ENCODE peak calls at places on chromosomes 3 and 15, in ten cellular contexts. One of them, this sample, is unnamed.

GRCh38 chr3:176431986-176432385 is 765.3 kb downstream of the TBL1XR1 start:
- DNase-seq in activated CD8-positive, alpha-beta memory T cell treated with anti-CD3 and anti-CD28 coated beads for 1 hour: no peak
- DNase-seq in dorsolateral prefrontal cortex: no peak
- DNase-seq in small intestine: no peak
- DNase-seq in activated gamma-delta T cell treated with Interleukin-2 at 50 U/mL for 16 hours: no peak
- DNase-seq in CD8-positive, alpha-beta memory T cell: no peak
- DNase-seq in stimulated activated naive CD8-positive, alpha-beta T cell treated with anti-CD3 and anti-CD28 coated beads, Interleukin-15, amount 100 ng/mL, for 72 hours: no peak
- DNase-seq in NCI-H460: no peak
- DNase-seq in AG20443: no peak
- DNase-seq in Peyer's patch: no peak
- DNase-seq in this sample: no peak

GRCh38 chr3:127442551-127442950 is 148.0 kb downstream of the TPRA1 start:
- DNase-seq in small intestine: no peak
- DNase-seq in dorsolateral prefrontal cortex: peak
- DNase-seq in activated CD8-positive, alpha-beta memory T cell treated with anti-CD3 and anti-CD28 coated beads for 1 hour: no peak
- DNase-seq in activated gamma-delta T cell treated with Interleukin-2 at 50 U/mL for 16 hours: no peak
- DNase-seq in Peyer's patch: no peak
- DNase-seq in CD8-positive, alpha-beta memory T cell: no peak
- DNase-seq in NCI-H460: no peak
- DNase-seq in AG20443: no peak
- DNase-seq in stimulated activated naive CD8-positive, alpha-beta T cell treated with anti-CD3 and anti-CD28 coated beads, Interleukin-15, amount 100 ng/mL, for 72 hours: no peak
- DNase-seq in this sample: no peak

GRCh38 chr3:151795276-151795675 is 18.6 kb upstream of the AADAC start:
- DNase-seq in stimulated activated naive CD8-positive, alpha-beta T cell treated with anti-CD3 and anti-CD28 coated beads, Interleukin-15, amount 100 ng/mL, for 72 hours: no peak
- DNase-seq in dorsolateral prefrontal cortex: no peak
- DNase-seq in AG20443: peak
- DNase-seq in NCI-H460: peak
- DNase-seq in small intestine: no peak
- DNase-seq in activated CD8-positive, alpha-beta memory T cell treated with anti-CD3 and anti-CD28 coated beads for 1 hour: no peak
- DNase-seq in Peyer's patch: no peak
- DNase-seq in CD8-positive, alpha-beta memory T cell: no peak
- DNase-seq in activated gamma-delta T cell treated with Interleukin-2 at 50 U/mL for 16 hours: no peak
- DNase-seq in this sample: no peak

GRCh38 chr3:192747746-192748145 is 20.4 kb upstream of the FGF12 start:
- DNase-seq in AG20443: no peak
- DNase-seq in dorsolateral prefrontal cortex: no peak
- DNase-seq in small intestine: no peak
- DNase-seq in Peyer's patch: no peak
- DNase-seq in stimulated activated naive CD8-positive, alpha-beta T cell treated with anti-CD3 and anti-CD28 coated beads, Interleukin-15, amount 100 ng/mL, for 72 hours: no peak
- DNase-seq in CD8-positive, alpha-beta memory T cell: no peak
- DNase-seq in activated CD8-positive, alpha-beta memory T cell treated with anti-CD3 and anti-CD28 coated beads for 1 hour: no peak
- DNase-seq in NCI-H460: no peak
- DNase-seq in activated gamma-delta T cell treated with Interleukin-2 at 50 U/mL for 16 hours: no peak
- DNase-seq in this sample: no peak

GRCh38 chr3:99502871-99503270 is 135.5 kb upstream of the COL8A1 start:
- DNase-seq in NCI-H460: no peak
- DNase-seq in AG20443: no peak
- DNase-seq in dorsolateral prefrontal cortex: no peak
- DNase-seq in stimulated activated naive CD8-positive, alpha-beta T cell treated with anti-CD3 and anti-CD28 coated beads, Interleukin-15, amount 100 ng/mL, for 72 hours: no peak
- DNase-seq in activated gamma-delta T cell treated with Interleukin-2 at 50 U/mL for 16 hours: no peak
- DNase-seq in small intestine: no peak
- DNase-seq in CD8-positive, alpha-beta memory T cell: no peak
- DNase-seq in activated CD8-positive, alpha-beta memory T cell treated with anti-CD3 and anti-CD28 coated beads for 1 hour: no peak
- DNase-seq in Peyer's patch: no peak
- DNase-seq in this sample: no peak

GRCh38 chr3:60755094-60755493 is 496.2 kb downstream of the FHIT start:
- DNase-seq in NCI-H460: no peak
- DNase-seq in activated gamma-delta T cell treated with Interleukin-2 at 50 U/mL for 16 hours: no peak
- DNase-seq in small intestine: no peak
- DNase-seq in CD8-positive, alpha-beta memory T cell: no peak
- DNase-seq in dorsolateral prefrontal cortex: no peak
- DNase-seq in stimulated activated naive CD8-positive, alpha-beta T cell treated with anti-CD3 and anti-CD28 coated beads, Interleukin-15, amount 100 ng/mL, for 72 hours: no peak
- DNase-seq in activated CD8-positive, alpha-beta memory T cell treated with anti-CD3 and anti-CD28 coated beads for 1 hour: no peak
- DNase-seq in AG20443: no peak
- DNase-seq in Peyer's patch: no peak
- DNase-seq in this sample: no peak

GRCh38 chr3:150763841-150764483 is 993 bp upstream of the SIAH2 start:
- DNase-seq in dorsolateral prefrontal cortex: peak
- DNase-seq in small intestine: peak
- DNase-seq in activated CD8-positive, alpha-beta memory T cell treated with anti-CD3 and anti-CD28 coated beads for 1 hour: peak
- DNase-seq in CD8-positive, alpha-beta memory T cell: no peak
- DNase-seq in stimulated activated naive CD8-positive, alpha-beta T cell treated with anti-CD3 and anti-CD28 coated beads, Interleukin-15, amount 100 ng/mL, for 72 hours: no peak
- DNase-seq in AG20443: peak
- DNase-seq in NCI-H460: peak
- DNase-seq in activated gamma-delta T cell treated with Interleukin-2 at 50 U/mL for 16 hours: peak
- DNase-seq in Peyer's patch: peak
- DNase-seq in this sample: peak

GRCh38 chr3:67245545-67245944 is 247.4 kb downstream of the KBTBD8 start:
- DNase-seq in NCI-H460: no peak
- DNase-seq in activated CD8-positive, alpha-beta memory T cell treated with anti-CD3 and anti-CD28 coated beads for 1 hour: no peak
- DNase-seq in CD8-positive, alpha-beta memory T cell: no peak
- DNase-seq in small intestine: no peak
- DNase-seq in stimulated activated naive CD8-positive, alpha-beta T cell treated with anti-CD3 and anti-CD28 coated beads, Interleukin-15, amount 100 ng/mL, for 72 hours: no peak
- DNase-seq in activated gamma-delta T cell treated with Interleukin-2 at 50 U/mL for 16 hours: no peak
- DNase-seq in Peyer's patch: no peak
- DNase-seq in dorsolateral prefrontal cortex: no peak
- DNase-seq in AG20443: no peak
- DNase-seq in this sample: no peak

GRCh38 chr15:66923438-66923881 is 141.9 kb upstream of the SMAD3 start:
- DNase-seq in activated CD8-positive, alpha-beta memory T cell treated with anti-CD3 and anti-CD28 coated beads for 1 hour: no peak
- DNase-seq in dorsolateral prefrontal cortex: no peak
- DNase-seq in Peyer's patch: no peak
- DNase-seq in CD8-positive, alpha-beta memory T cell: no peak
- DNase-seq in NCI-H460: no peak
- DNase-seq in small intestine: peak
- DNase-seq in activated gamma-delta T cell treated with Interleukin-2 at 50 U/mL for 16 hours: peak
- DNase-seq in stimulated activated naive CD8-positive, alpha-beta T cell treated with anti-CD3 and anti-CD28 coated beads, Interleukin-15, amount 100 ng/mL, for 72 hours: peak
- DNase-seq in AG20443: no peak
- DNase-seq in this sample: no peak

GRCh38 chr3:49465269-49466034 is 4.6 kb upstream of the DAG1 start:
- DNase-seq in NCI-H460: no peak
- DNase-seq in dorsolateral prefrontal cortex: no peak
- DNase-seq in AG20443: peak
- DNase-seq in activated CD8-positive, alpha-beta memory T cell treated with anti-CD3 and anti-CD28 coated beads for 1 hour: no peak
- DNase-seq in activated gamma-delta T cell treated with Interleukin-2 at 50 U/mL for 16 hours: no peak
- DNase-seq in stimulated activated naive CD8-positive, alpha-beta T cell treated with anti-CD3 and anti-CD28 coated beads, Interleukin-15, amount 100 ng/mL, for 72 hours: no peak
- DNase-seq in Peyer's patch: no peak
- DNase-seq in CD8-positive, alpha-beta memory T cell: no peak
- DNase-seq in small intestine: peak
- DNase-seq in this sample: no peak

GRCh38 chr15:21262851-21263400 is 177.4 kb downstream of the POTEB3 start:
- DNase-seq in small intestine: no peak
- DNase-seq in NCI-H460: peak
- DNase-seq in AG20443: no peak
- DNase-seq in activated gamma-delta T cell treated with Interleukin-2 at 50 U/mL for 16 hours: no peak
- DNase-seq in Peyer's patch: no peak
- DNase-seq in stimulated activated naive CD8-positive, alpha-beta T cell treated with anti-CD3 and anti-CD28 coated beads, Interleukin-15, amount 100 ng/mL, for 72 hours: no peak
- DNase-seq in dorsolateral prefrontal cortex: no peak
- DNase-seq in activated CD8-positive, alpha-beta memory T cell treated with anti-CD3 and anti-CD28 coated beads for 1 hour: no peak
- DNase-seq in CD8-positive, alpha-beta memory T cell: no peak
- DNase-seq in this sample: no peak

GRCh38 chr3:119245778-119246177 is 5.1 kb upstream of the B4GALT4 start:
- DNase-seq in Peyer's patch: no peak
- DNase-seq in small intestine: no peak
- DNase-seq in AG20443: no peak
- DNase-seq in stimulated activated naive CD8-positive, alpha-beta T cell treated with anti-CD3 and anti-CD28 coated beads, Interleukin-15, amount 100 ng/mL, for 72 hours: no peak
- DNase-seq in activated CD8-positive, alpha-beta memory T cell treated with anti-CD3 and anti-CD28 coated beads for 1 hour: no peak
- DNase-seq in dorsolateral prefrontal cortex: no peak
- DNase-seq in NCI-H460: no peak
- DNase-seq in activated gamma-delta T cell treated with Interleukin-2 at 50 U/mL for 16 hours: no peak
- DNase-seq in CD8-positive, alpha-beta memory T cell: no peak
- DNase-seq in this sample: no peak

GRCh38 chr3:142964150-142964498 is 650 bp upstream of the PAQR9 start:
- DNase-seq in NCI-H460: no peak
- DNase-seq in AG20443: no peak
- DNase-seq in dorsolateral prefrontal cortex: peak
- DNase-seq in stimulated activated naive CD8-positive, alpha-beta T cell treated with anti-CD3 and anti-CD28 coated beads, Interleukin-15, amount 100 ng/mL, for 72 hours: no peak
- DNase-seq in activated gamma-delta T cell treated with Interleukin-2 at 50 U/mL for 16 hours: no peak
- DNase-seq in CD8-positive, alpha-beta memory T cell: no peak
- DNase-seq in activated CD8-positive, alpha-beta memory T cell treated with anti-CD3 and anti-CD28 coated beads for 1 hour: no peak
- DNase-seq in Peyer's patch: no peak
- DNase-seq in small intestine: no peak
- DNase-seq in this sample: no peak

GRCh38 chr15:96331942-96332853 is 1.7 kb downstream of the NR2F2 start:
- DNase-seq in small intestine: peak
- DNase-seq in activated gamma-delta T cell treated with Interleukin-2 at 50 U/mL for 16 hours: no peak
- DNase-seq in activated CD8-positive, alpha-beta memory T cell treated with anti-CD3 and anti-CD28 coated beads for 1 hour: no peak
- DNase-seq in dorsolateral prefrontal cortex: no peak
- DNase-seq in stimulated activated naive CD8-positive, alpha-beta T cell treated with anti-CD3 and anti-CD28 coated beads, Interleukin-15, amount 100 ng/mL, for 72 hours: no peak
- DNase-seq in CD8-positive, alpha-beta memory T cell: no peak
- DNase-seq in Peyer's patch: no peak
- DNase-seq in NCI-H460: no peak
- DNase-seq in AG20443: no peak
- DNase-seq in this sample: no peak